ENCODE peak calls at places on chromosomes 6 and 20, in five cellular contexts. J is stomach, K is HCT116, P is endothelial cell of umbilical vein, O is transverse colon. I is an unnamed sample. For H3K4me1, the result is how much of the 10 kb centered on the place peaks cover.

GRCh38 chr6:37643851-37644672 is 53.6 kb downstream of the MDGA1 start:
- DNase-seq in J (no peak), K (no peak), P (no peak), O (no peak), I (no peak)

GRCh38 chr6:64527899-64528298 is 892.3 kb downstream of the PHF3 start:
- DNase-seq in J (no peak), K (no peak), P (no peak), O (no peak), I (no peak)

GRCh38 chr6:124964084-124964763 is 2.0 kb downstream of the RNF217 start:
- DNase-seq in J (no peak), K (no peak), P (peak), O (peak), I (peak)

GRCh38 chr20:2693996-2694471 is 1.5 kb downstream of the EBF4 start:
- DNase-seq in J (peak), K (no peak), P (peak), O (no peak), I (no peak)

GRCh38 chr6:15073883-15074465 is 171.9 kb upstream of the JARID2 start:
- DNase-seq in J (no peak), K (no peak), P (no peak), O (no peak), I (no peak)

GRCh38 chr6:138493413-138493812 is 5.9 kb downstream of the NHSL1 start:
- DNase-seq in J (no peak), K (no peak), P (no peak), O (no peak), I (no peak)

GRCh38 chr6:167968091-167968490 is 29.4 kb upstream of the KIF25 start:
- DNase-seq in J (no peak), K (peak), P (no peak), O (peak), I (no peak)

GRCh38 chr6:127022297-127022696 is 96.2 kb upstream of the RSPO3 start:
- DNase-seq in J (peak), K (no peak), P (no peak), O (peak), I (no peak)

GRCh38 chr6:14932485-14933178 is 313.2 kb upstream of the JARID2 start:
- DNase-seq in J (no peak), K (no peak), P (no peak), O (no peak), I (no peak)

GRCh38 chr6:10595731-10596664 is 74.8 kb downstream of the GCNT2 start:
- DNase-seq in J (no peak), K (no peak), P (no peak), O (no peak), I (no peak)

GRCh38 chr6:51842066-51842465 is 245.3 kb downstream of the PKHD1 start:
- DNase-seq in J (no peak), K (no peak), P (no peak), O (no peak), I (no peak)

GRCh38 chr6:1222426-1223311 is 89.2 kb upstream of the FOXQ1 start:
- DNase-seq in J (no peak), K (no peak), P (no peak), O (no peak), I (no peak)

GRCh38 chr20:54535045-54535444 is 59.7 kb downstream of the DOK5 start:
- DNase-seq in J (no peak), K (no peak), P (no peak), O (no peak), I (no peak)

GRCh38 chr6:43061861-43062260 is 2.4 kb downstream of the KLC4 start:
- DNase-seq in J (no peak), K (no peak), P (no peak), O (no peak), I (no peak)

GRCh38 chr6:160789263-160790027 is 87.4 kb downstream of the PLG start:
- DNase-seq in J (no peak), K (no peak), P (no peak), O (no peak), I (no peak)

GRCh38 chr6:109336221-109336955 is 45.9 kb downstream of the CD164 start:
- DNase-seq in J (peak), K (peak), P (peak), O (peak), I (no peak)

GRCh38 chr6:143396497-143397228 is 53.8 kb downstream of the ADAT2 start:
- DNase-seq in J (no peak), K (no peak), P (no peak), O (no peak), I (no peak)

GRCh38 chr6:14984454-14984853 is 261.4 kb upstream of the JARID2 start:
- DNase-seq in J (peak), K (no peak), P (no peak), O (peak), I (no peak)

GRCh38 chr6:108250240-108250866 is 10.5 kb downstream of the SNX3 start:
- DNase-seq in J (no peak), K (peak), P (peak), O (no peak), I (no peak)

GRCh38 chr6:138271451-138271850 is 53.2 kb upstream of the PBOV1 start:
- DNase-seq in J (no peak), K (no peak), P (no peak), O (no peak), I (no peak)

DNA sequence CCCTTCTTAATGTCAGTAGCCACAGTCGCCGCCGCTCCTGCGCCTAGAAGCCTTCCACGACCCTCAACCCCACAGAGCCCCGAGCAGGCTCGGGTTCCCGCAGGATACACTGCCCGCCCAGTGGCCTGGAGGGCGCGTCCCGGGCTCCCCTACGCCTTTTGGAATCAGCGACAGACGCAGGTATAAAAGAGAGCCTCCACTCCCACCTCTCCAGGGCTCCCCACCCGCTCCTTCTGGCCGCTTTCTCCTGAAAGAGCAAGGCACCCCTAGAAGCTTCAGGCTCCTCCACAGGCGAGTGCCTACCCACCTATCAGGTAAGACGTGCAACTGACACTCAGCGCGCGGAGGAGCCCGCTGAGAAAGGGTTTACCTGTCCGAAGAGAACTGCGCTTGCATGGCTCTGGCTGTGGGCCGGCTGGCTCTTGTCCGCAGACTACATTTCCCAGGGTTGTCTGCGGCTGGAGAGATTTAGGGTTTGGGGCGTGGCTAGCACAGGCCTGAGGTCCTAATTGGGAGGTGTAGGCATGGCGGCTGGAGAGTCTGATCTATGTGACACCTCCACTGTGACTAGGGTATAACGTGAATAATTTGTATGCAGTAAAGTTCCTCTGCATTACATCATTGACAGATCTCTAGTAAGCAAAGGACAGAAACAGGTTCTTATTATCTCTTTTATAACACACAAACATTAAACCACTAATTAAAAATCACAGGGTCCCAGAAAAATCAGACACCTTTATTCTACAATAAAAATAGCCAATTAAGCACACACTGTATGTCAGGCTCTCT is 13.5 kb upstream of the ZNF391 start:
- DNase-seq in J (peak), K (peak), P (peak), O (peak), I (no peak)
- TF ChIP-seq POLR2A in J (no peak), K (no peak), P (no peak), O (peak), I (no peak)

DNA sequence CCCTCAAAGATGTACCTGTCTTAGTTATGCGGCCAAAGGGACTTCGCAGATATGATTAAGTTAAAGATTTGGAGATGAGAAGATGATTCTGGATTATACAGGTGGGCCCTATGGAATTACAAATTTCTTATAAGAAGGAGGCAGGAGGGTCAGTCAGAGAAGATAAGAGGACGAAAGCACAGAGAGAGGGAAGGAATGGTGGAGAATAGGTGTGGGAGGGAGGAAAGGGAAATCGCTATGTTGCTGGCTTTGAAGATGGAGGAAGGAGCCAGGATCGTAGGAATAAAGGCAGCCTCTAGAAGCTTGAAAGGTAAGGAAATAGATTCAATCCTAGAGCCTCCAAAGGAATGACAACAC is 1.2 kb upstream of the TSPYL1 start:
- DNase-seq in J (no peak), K (no peak), P (no peak), O (no peak), I (no peak)
- H3K4me1 ChIP-seq in J (under half), K (under half), P (under half), O (under half), I (under half)

GRCh38 chr6:91653954-91654843 is 1067.3 kb upstream of the MAP3K7 start:
- DNase-seq in J (no peak), K (no peak), P (no peak), O (no peak), I (no peak)

GRCh38 chr6:91654844-91655192 is 1067.9 kb upstream of the MAP3K7 start:
- DNase-seq in J (no peak), K (no peak), P (no peak), O (no peak), I (no peak)

GRCh38 chr6:91653324-91653723 is 1066.5 kb upstream of the MAP3K7 start:
- DNase-seq in J (no peak), K (no peak), P (no peak), O (no peak), I (no peak)
- TF ChIP-seq POLR2AphosphoS5 in J (no peak), K (no peak), P (no peak), O (no peak), I (no peak)

GRCh38 chr6:56368484-56368883 is 121.1 kb upstream of the COL21A1 start:
- DNase-seq in J (no peak), K (no peak), P (peak), O (no peak), I (no peak)
- TF ChIP-seq POLR2A in J (no peak), K (no peak), P (no peak), O (no peak), I (no peak)

GRCh38 chr20:57481281-57481711 is 43.6 kb downstream of the CTCFL start:
- DNase-seq in J (no peak), K (no peak), P (no peak), O (no peak), I (no peak)

GRCh38 chr20:57482796-57483195 is 42.1 kb downstream of the CTCFL start:
- DNase-seq in J (no peak), K (no peak), P (no peak), O (no peak), I (no peak)

GRCh38 chr20:57482148-57482547 is 42.8 kb downstream of the CTCFL start:
- DNase-seq in J (no peak), K (no peak), P (no peak), O (no peak), I (no peak)

GRCh38 chr20:57484772-57485171 is 40.2 kb downstream of the CTCFL start:
- DNase-seq in J (no peak), K (no peak), P (no peak), O (no peak), I (no peak)

GRCh38 chr20:57483287-57484050 is 41.5 kb downstream of the CTCFL start:
- DNase-seq in J (no peak), K (no peak), P (no peak), O (no peak), I (no peak)
- H3K4me1 ChIP-seq in J (under half), K (under half), P (under half), O (under half), I (under half)

DNA sequence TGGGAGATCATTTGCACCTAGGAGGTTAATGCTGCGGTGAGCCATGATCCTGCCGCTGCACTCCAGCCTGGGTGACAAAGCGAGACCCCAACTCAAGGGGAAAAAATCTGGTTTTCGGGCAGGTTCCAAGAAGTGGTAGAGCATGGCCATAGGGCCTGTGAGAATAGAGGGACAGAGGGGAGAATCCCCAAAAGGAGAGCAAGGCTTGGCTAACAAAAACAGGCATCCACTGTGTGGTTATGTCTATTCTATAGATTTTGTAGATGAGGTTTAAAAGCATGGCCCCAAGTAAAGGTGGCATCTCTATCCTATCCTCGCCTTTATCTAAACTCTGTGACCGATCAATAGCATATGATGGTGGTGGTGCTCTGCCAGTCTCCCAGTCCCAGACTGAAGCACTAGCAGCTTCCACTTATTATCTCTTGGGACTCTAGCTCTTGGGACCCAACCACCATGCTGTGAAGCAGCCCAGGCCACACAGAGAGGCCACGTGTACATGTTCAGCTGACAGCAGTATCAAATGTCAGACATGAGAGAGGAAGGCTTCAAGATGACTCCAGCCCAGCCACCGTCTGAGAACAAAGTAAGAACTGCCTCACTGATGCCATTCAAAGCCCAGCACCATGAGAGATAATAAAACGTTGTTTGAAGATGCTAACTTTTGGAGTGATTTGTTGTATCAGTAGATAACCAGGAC is 27.7 kb downstream of the EIF2S2 start:
- DNase-seq in J (no peak), K (no peak), P (no peak), O (no peak), I (no peak)
- TF ChIP-seq POLR2AphosphoS5 in J (no peak), K (no peak), P (no peak), O (no peak), I (no peak)

I was measured in vagina.